ENCODE peak calls at places on chromosomes 2 and 18, in six cellular contexts. A is left ventricle myocardium superior; O is immature natural killer cell; M is mucosa of descending colon; Q is stimulated activated CD4-positive, alpha-beta T cell treated with anti-CD3 and anti-CD28 coated beads, Interleukin-15, amount 100 ng/mL, for 24 hours; E is HS-5. W is an unnamed sample.

GRCh38 chr18:76528477-76529432 is 33.7 kb upstream of the ZNF516 start:
- DNase-seq in E (no peak), M (peak; percentile 43), A (peak; percentile 39), O (no peak), Q (peak; percentile 11), W (no peak)

GRCh38 chr2:151827564-151828142 is 568 bp downstream of the ARL5A start:
- DNase-seq in A (peak; percentile 27), E (no peak), Q (peak; percentile 28), O (peak; percentile 26), M (peak; percentile 47), W (peak; percentile 56)

GRCh38 chr2:50957880-50958279 is 74.1 kb downstream of the NRXN1 start:
- DNase-seq in A (no peak), M (no peak), E (no peak), O (no peak), Q (no peak), W (no peak)

GRCh38 chr2:12717988-12718661 is 1.4 kb downstream of the TRIB2 start:
- DNase-seq in E (no peak), A (peak; percentile 53), O (peak; percentile 32), Q (peak; percentile 56), M (no peak), W (no peak)

GRCh38 chr2:17373736-17374135 is 144.5 kb downstream of the RAD51AP2 start:
- DNase-seq in A (no peak), E (peak; percentile 44), Q (no peak), M (no peak), O (no peak), W (no peak)

GRCh38 chr18:73839441-73839840 is 308.2 kb downstream of the FBXO15 start:
- DNase-seq in A (no peak), O (no peak), E (no peak), Q (no peak), M (no peak), W (no peak)

GRCh38 chr2:102206666-102207341 is 20.0 kb downstream of the IL1RL2 start:
- DNase-seq in E (no peak), O (no peak), M (no peak), A (no peak), Q (no peak), W (no peak)

GRCh38 chr18:51988277-51988676 is 351.7 kb upstream of the DCC start:
- DNase-seq in Q (no peak), O (no peak), A (no peak), M (no peak), E (no peak), W (no peak)

GRCh38 chr2:28552045-28552823 is 56.4 kb downstream of the PLB1 start:
- DNase-seq in O (no peak), E (no peak), A (no peak), Q (no peak), M (no peak), W (no peak)

GRCh38 chr2:176110975-176111663 is 4.0 kb downstream of the HOXD11 start:
- DNase-seq in E (no peak), Q (no peak), O (no peak), A (no peak), M (peak; percentile 71), W (no peak)

GRCh38 chr18:58762781-58763171 is 91.5 kb downstream of the MALT1 start:
- DNase-seq in O (no peak), Q (no peak), E (no peak), M (no peak), A (no peak), W (no peak)

GRCh38 chr18:68104036-68104435 is 587.5 kb upstream of the DSEL start:
- DNase-seq in M (no peak), O (no peak), E (no peak), A (no peak), Q (no peak), W (no peak)

GRCh38 chr2:10028988-10029874 is 14.1 kb upstream of the KLF11 start:
- DNase-seq in E (no peak), M (peak; percentile 68), A (peak; percentile 78), Q (peak; percentile 56), O (peak; percentile 67), W (peak; percentile 47)

GRCh38 chr2:226777611-226778010 is 22.0 kb downstream of the IRS1 start:
- DNase-seq in A (no peak), O (no peak), E (no peak), M (no peak), Q (no peak), W (no peak)

GRCh38 chr2:169775765-169776482 is 22.7 kb upstream of the SSB start:
- DNase-seq in M (no peak), O (no peak), A (no peak), Q (no peak), E (no peak), W (peak; percentile 65)

GRCh38 chr2:3192920-3193319 is 184.7 kb downstream of the EIPR1 start:
- DNase-seq in M (peak; percentile 8), O (no peak), Q (no peak), A (no peak), E (no peak), W (no peak)

GRCh38 chr2:73859721-73860586 is 31.2 kb downstream of the STAMBP start:
- DNase-seq in M (no peak), A (no peak), E (peak; percentile 75), Q (peak; percentile 65), O (no peak), W (peak; percentile 28)

GRCh38 chr2:63506350-63506749 is 81.9 kb downstream of the WDPCP start:
- DNase-seq in M (no peak), A (no peak), Q (no peak), O (no peak), E (no peak), W (no peak)

GRCh38 chr2:127128508-127128907 is 21.6 kb upstream of the BIN1 start:
- DNase-seq in A (no peak), E (no peak), Q (no peak), M (peak; percentile 77), O (peak; percentile 9), W (no peak)

GRCh38 chr2:68663371-68664156 is 20.2 kb downstream of the PROKR1 start:
- DNase-seq in O (no peak), A (no peak), Q (peak; percentile 55), M (no peak), E (no peak), W (no peak)

GRCh38 chr18:70028734-70029133 is 81.1 kb upstream of the CD226 start:
- DNase-seq in M (no peak), Q (no peak), A (no peak), O (no peak), E (no peak), W (no peak)

GRCh38 chr18:55114856-55115255 is 155.6 kb upstream of the CCDC68 start:
- DNase-seq in Q (no peak), A (no peak), O (no peak), M (no peak), E (no peak), W (no peak)

GRCh38 chr2:241393524-241394196 is 37.6 kb downstream of the FARP2 start:
- DNase-seq in Q (no peak), A (no peak), O (no peak), E (no peak), M (no peak), W (no peak)

GRCh38 chr2:44230378-44230777 is 44.9 kb upstream of the SLC3A1 start:
- DNase-seq in E (no peak), A (no peak), M (no peak), O (no peak), Q (no peak), W (no peak)

GRCh38 chr2:38505779-38506178 is 96.9 kb downstream of the HNRNPLL start:
- DNase-seq in E (no peak), M (no peak), Q (no peak), A (peak; percentile 55), O (no peak), W (no peak)

GRCh38 chr2:169664600-169664977 is 29.6 kb downstream of the CFAP210 start:
- DNase-seq in A (no peak), M (no peak), O (no peak), E (no peak), Q (no peak), W (no peak)

GRCh38 chr2:142710336-142710735 is 167.1 kb upstream of the KYNU start:
- DNase-seq in E (no peak), A (no peak), M (no peak), Q (no peak), O (no peak), W (no peak)

GRCh38 chr2:134791606-134792005 is 46.8 kb upstream of the ACMSD start:
- DNase-seq in Q (no peak), E (no peak), A (no peak), M (no peak), O (no peak), W (no peak)

GRCh38 chr18:23151414-23152099 is 16.3 kb downstream of the CABLES1 start:
- DNase-seq in E (no peak), O (no peak), Q (no peak), A (no peak), M (no peak), W (no peak)

GRCh38 chr2:148546270-148546669 is 98.3 kb upstream of the EPC2 start:
- DNase-seq in M (no peak), Q (no peak), O (no peak), E (no peak), A (no peak), W (no peak)

GRCh38 chr2:191580581-191580980 is 97.4 kb upstream of the NABP1 start:
- DNase-seq in Q (no peak), O (no peak), M (no peak), A (no peak), E (peak; percentile 55), W (no peak)

GRCh38 chr2:141611143-141611571 is 519.7 kb downstream of the LRP1B start:
- DNase-seq in O (no peak), M (no peak), E (no peak), Q (no peak), A (no peak), W (peak; percentile 29)

GRCh38 chr2:174901075-174901474 is 104.1 kb downstream of the CHN1 start:
- DNase-seq in M (no peak), E (no peak), A (no peak), Q (peak; percentile 27), O (no peak), W (no peak)

GRCh38 chr2:33541243-33541642 is 57.9 kb downstream of the FAM98A start:
- DNase-seq in O (no peak), E (no peak), M (no peak), Q (no peak), A (no peak), W (no peak)